ENCODE peak calls at places on chromosomes 16 and 17, in seven cellular contexts. S is astrocyte; Q is left lung; I is H1; H is stomach; P is CD8-positive, alpha-beta T cell; W is HepG2. E is an unnamed sample. For H3K27me3, the result is how much of the 10 kb centered on the place peaks cover.

GRCh38 chr16:49855280-49855821 is 561 bp downstream of the ZNF423 start:
- DNase-seq in S (peak), Q (peak), I (peak), H (peak), P (peak), W (no peak), E (no peak)

GRCh38 chr17:30021708-30022317 is 80.4 kb downstream of the EFCAB5 start:
- DNase-seq in S (peak), Q (no peak), I (no peak), H (peak), P (peak), W (peak), E (peak)

GRCh38 chr17:34382586-34383224 is 19.7 kb upstream of the CCL1 start:
- DNase-seq in S (no peak), Q (no peak), I (no peak), H (no peak), P (no peak), W (no peak), E (no peak)

GRCh38 chr16:48505705-48506104 is 104.3 kb downstream of the N4BP1 start:
- DNase-seq in S (no peak), Q (no peak), I (no peak), H (no peak), P (no peak), W (no peak), E (no peak)

GRCh38 chr17:76506408-76507328 is 5.4 kb upstream of the RHBDF2 start:
- DNase-seq in S (no peak), Q (peak), I (peak), H (peak), P (peak), W (peak), E (no peak)

GRCh38 chr16:84514874-84515835 is 10.7 kb upstream of the MEAK7 start:
- DNase-seq in S (no peak), Q (peak), I (no peak), H (peak), P (peak), W (peak), E (no peak)

GRCh38 chr16:24539850-24540484 is 601 bp downstream of the RBBP6 start:
- DNase-seq in S (peak), Q (peak), I (no peak), H (peak), P (no peak), W (no peak), E (no peak)

GRCh38 chr17:39926588-39927100 is 757 bp downstream of the ORMDL3 start:
- DNase-seq in S (no peak), Q (peak), I (no peak), H (peak), P (peak), W (peak), E (no peak)

GRCh38 chr16:89175280-89176146 is 4.0 kb downstream of the CDH15 start:
- DNase-seq in S (no peak), Q (no peak), I (peak), H (no peak), P (peak), W (no peak), E (no peak)

GRCh38 chr16:12646490-12647274 is 157.0 kb downstream of the CPPED1 start:
- DNase-seq in S (peak), Q (no peak), I (no peak), H (peak), P (no peak), W (peak), E (no peak)

GRCh38 chr16:10664720-10665126 is 30.0 kb downstream of the TEKT5 start:
- DNase-seq in S (no peak), Q (no peak), I (no peak), H (no peak), P (no peak), W (no peak), E (no peak)
- H3K4me3 ChIP-seq in S (no peak), Q (no peak), I (no peak), H (no peak), P (no peak), W (no peak), E (no peak)

DNA sequence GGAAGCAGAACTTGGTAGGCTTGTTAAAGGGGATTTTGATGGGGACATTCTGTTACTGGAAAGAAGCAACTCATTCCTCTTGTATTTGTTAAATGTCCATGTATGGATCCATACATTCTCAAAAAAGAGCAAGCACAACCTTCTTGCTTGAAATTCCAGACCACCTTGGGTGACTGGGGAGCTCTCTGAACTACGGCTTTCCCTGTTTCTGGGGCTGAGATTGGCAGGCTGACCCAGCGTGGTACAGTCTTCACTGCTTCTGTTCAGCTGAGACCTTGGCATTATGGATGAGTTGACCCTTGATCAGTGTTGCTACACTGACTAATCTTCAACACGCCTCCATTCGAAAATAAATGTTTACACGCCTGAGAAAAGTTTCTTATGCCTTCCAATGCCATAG is 38.5 kb downstream of the DNAH9 start:
- DNase-seq in S (no peak), Q (no peak), I (no peak), H (no peak), P (no peak), W (no peak), E (no peak)
- TF ChIP-seq CTCF in S (no peak), Q (no peak), I (no peak), H (no peak), P (no peak), W (no peak), E (no peak)

DNA sequence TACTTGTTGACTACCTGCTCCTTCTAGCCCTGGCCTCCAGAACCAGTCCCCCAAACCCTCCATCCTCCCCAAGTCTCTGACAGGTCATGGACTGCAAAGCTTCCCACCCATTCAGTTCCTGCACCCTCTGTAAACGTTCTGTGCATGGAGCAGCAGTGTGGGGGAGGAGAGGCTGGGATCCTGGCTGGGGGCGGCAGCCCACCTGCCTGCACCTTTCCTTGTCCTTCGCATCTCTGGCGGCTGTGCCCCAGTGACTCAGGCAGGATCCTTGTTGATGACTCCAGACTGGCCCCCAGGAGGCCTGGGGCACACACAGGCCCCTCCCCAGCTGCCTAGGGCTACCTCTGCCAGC is 1.6 kb upstream of the PKMYT1 start:
- DNase-seq in S (no peak), Q (no peak), I (no peak), H (no peak), P (no peak), W (no peak), E (no peak)
- H3K27me3 ChIP-seq in S (under half), Q (under half), I (under half), H (under half), P (under half), W (under half), E (under half)

GRCh38 chr16:30416047-30416603 is 8.7 kb downstream of the ZNF771 start:
- DNase-seq in S (no peak), Q (no peak), I (no peak), H (no peak), P (no peak), W (no peak), E (no peak)

GRCh38 chr16:30421010-30421409 is 8.8 kb downstream of the DCTPP1 start:
- DNase-seq in S (no peak), Q (no peak), I (no peak), H (no peak), P (no peak), W (no peak), E (no peak)

GRCh38 chr16:30418350-30419181 is 11.2 kb downstream of the ZNF771 start:
- DNase-seq in S (no peak), Q (no peak), I (no peak), H (no peak), P (no peak), W (no peak), E (no peak)

GRCh38 chr16:30416624-30417298 is 9.4 kb downstream of the ZNF771 start:
- DNase-seq in S (no peak), Q (no peak), I (no peak), H (no peak), P (no peak), W (no peak), E (no peak)

GRCh38 chr16:30417447-30418349 is 10.3 kb downstream of the ZNF771 start:
- DNase-seq in S (peak), Q (peak), I (peak), H (peak), P (peak), W (no peak), E (peak)
- H3K4me3 ChIP-seq in S (peak), Q (peak), I (peak), H (peak), P (peak), W (no peak), E (peak)

GRCh38 chr17:17150450-17150804 is 55.7 kb downstream of the PLD6 start:
- DNase-seq in S (no peak), Q (no peak), I (no peak), H (no peak), P (no peak), W (no peak), E (no peak)
- TF ChIP-seq CTCF in S (no peak), Q (no peak), I (no peak), H (no peak), P (no peak), W (no peak), E (no peak)

GRCh38 chr16:86199182-86199581 is 300.2 kb downstream of the IRF8 start:
- DNase-seq in S (no peak), Q (no peak), I (no peak), H (no peak), P (no peak), W (no peak), E (no peak)

GRCh38 chr16:86201746-86202145 is 302.8 kb downstream of the IRF8 start:
- DNase-seq in S (no peak), Q (no peak), I (no peak), H (no peak), P (no peak), W (no peak), E (no peak)

GRCh38 chr16:86202267-86202666 is 303.3 kb downstream of the IRF8 start:
- DNase-seq in S (no peak), Q (no peak), I (no peak), H (no peak), P (no peak), W (no peak), E (no peak)

GRCh38 chr16:86199871-86200700 is 301.1 kb downstream of the IRF8 start:
- DNase-seq in S (no peak), Q (no peak), I (no peak), H (no peak), P (no peak), W (no peak), E (no peak)

DNA sequence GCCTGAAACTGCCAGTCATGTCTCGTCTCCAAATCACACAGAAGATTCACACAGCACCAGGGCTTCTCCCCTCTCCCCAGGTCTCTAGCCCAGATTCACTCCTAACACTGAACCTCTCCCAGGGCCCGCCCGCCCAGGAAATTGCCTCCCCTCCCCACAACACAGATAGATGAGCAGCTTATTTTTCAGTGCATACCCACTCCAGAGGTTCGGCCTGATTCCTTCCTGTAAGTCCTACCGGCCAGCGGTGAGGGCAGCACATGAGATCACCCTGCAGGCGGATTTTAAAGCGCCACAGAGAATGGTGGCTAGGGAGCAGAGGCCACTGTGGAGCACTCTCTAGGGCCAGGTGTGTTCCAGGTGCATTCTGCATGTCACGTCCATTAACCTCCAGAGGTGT is 301.8 kb downstream of the IRF8 start:
- DNase-seq in S (no peak), Q (no peak), I (no peak), H (no peak), P (no peak), W (no peak), E (no peak)
- H3K27me3 ChIP-seq in S (half or more), Q (half or more), I (under half), H (under half), P (under half), W (half or more), E (under half)

GRCh38 chr17:6913608-6914443 is 82.0 kb upstream of the ALOX12 start:
- DNase-seq in S (peak), Q (peak), I (peak), H (peak), P (peak), W (peak), E (no peak)
- H3K4me3 ChIP-seq in S (no peak), Q (no peak), I (no peak), H (peak), P (peak), W (no peak), E (no peak)

DNA sequence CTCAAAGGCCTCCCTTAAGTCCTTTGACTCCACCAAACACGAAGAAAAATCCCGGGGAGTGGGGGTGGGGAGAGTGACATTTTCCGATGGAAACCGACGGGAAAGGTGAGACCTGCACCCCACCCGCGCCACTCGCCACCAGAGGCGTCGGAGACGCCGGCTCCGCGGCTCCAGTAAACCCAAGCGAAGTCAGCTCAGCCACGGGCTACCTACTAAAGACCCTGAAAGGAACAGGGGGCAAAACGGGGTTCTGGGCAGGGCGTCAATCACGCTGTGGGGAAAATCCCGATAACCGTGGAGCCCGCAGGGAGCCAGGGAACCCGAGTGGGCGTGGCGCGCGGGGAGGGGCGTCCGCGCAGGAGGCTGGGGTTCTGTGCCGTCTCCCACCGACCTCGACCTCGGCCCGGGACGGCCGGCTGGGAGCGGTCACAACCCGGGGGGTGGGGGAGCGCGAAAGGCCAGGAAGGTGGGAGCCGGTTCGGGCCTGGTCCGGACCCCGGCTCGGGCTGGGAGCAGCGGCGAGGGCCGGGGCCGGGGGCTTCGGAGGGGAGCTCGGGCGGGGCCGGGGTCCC is 565 bp downstream of the WDR45B start:
- DNase-seq in S (no peak), Q (no peak), I (no peak), H (peak), P (peak), W (no peak), E (no peak)
- TF ChIP-seq CTCF in S (no peak), Q (no peak), I (no peak), H (no peak), P (peak), W (no peak), E (peak)